ENCODE peak calls at places on chromosomes 3 and 15, in nine cellular contexts. P, Y, S, F, W, Q, V, K and O are unnamed samples.

GRCh38 chr15:25207369-25207768 is 231.5 kb downstream of the UBE3A start:
- DNase-seq in P (no peak), Y (no peak), S (no peak), F (no peak), W (no peak), Q (no peak), V (no peak), K (no peak), O (no peak)

GRCh38 chr15:70023064-70023768 is 74.5 kb downstream of the TLE3 start:
- DNase-seq in P (peak; percentile 32), Y (peak; percentile 77), S (peak; percentile 60), F (peak; percentile 98), W (peak; percentile 12), Q (no peak), V (no peak), K (no peak), O (no peak)

GRCh38 chr15:28897861-28898608 is 12.3 kb downstream of the APBA2 start:
- DNase-seq in P (no peak), Y (no peak), S (no peak), F (no peak), W (no peak), Q (no peak), V (peak; percentile 30), K (no peak), O (no peak)

GRCh38 chr15:34239151-34239761 is 14.4 kb downstream of the EMC4 start:
- DNase-seq in P (peak; percentile 86), Y (peak; percentile 79), S (peak; percentile 41), F (peak; percentile 83), W (no peak), Q (no peak), V (no peak), K (no peak), O (no peak)

GRCh38 chr3:186254676-186255665 is 107.1 kb downstream of the DGKG start:
- DNase-seq in P (no peak), Y (no peak), S (peak; percentile 63), F (peak; percentile 31), W (no peak), Q (no peak), V (no peak), K (no peak), O (no peak)

GRCh38 chr15:41969851-41970431 is 2.4 kb downstream of the EHD4 start:
- DNase-seq in P (no peak), Y (no peak), S (peak; percentile 44), F (peak; percentile 89), W (no peak), Q (no peak), V (no peak), K (no peak), O (peak; percentile 11)

GRCh38 chr3:60588806-60589205 is 662.4 kb downstream of the FHIT start:
- DNase-seq in P (no peak), Y (no peak), S (no peak), F (peak; percentile 71), W (no peak), Q (no peak), V (no peak), K (no peak), O (no peak)

GRCh38 chr15:77830041-77830440 is 197.3 kb upstream of the LINGO1 start:
- DNase-seq in P (no peak), Y (peak; percentile 55), S (no peak), F (peak; percentile 89), W (no peak), Q (no peak), V (peak; percentile 28), K (no peak), O (no peak)

GRCh38 chr3:65871305-65872141 is 167.2 kb downstream of the MAGI1 start:
- DNase-seq in P (no peak), Y (peak; percentile 30), S (no peak), F (no peak), W (peak; percentile 89), Q (no peak), V (no peak), K (peak; percentile 45), O (no peak)

GRCh38 chr15:90603893-90604292 is 74.2 kb downstream of the CRTC3 start:
- DNase-seq in P (peak; percentile 26), Y (peak; percentile 57), S (peak; percentile 65), F (peak; percentile 35), W (no peak), Q (no peak), V (no peak), K (peak; percentile 30), O (peak; percentile 32)

GRCh38 chr3:186067360-186068242 is 41.3 kb downstream of the ETV5 start:
- DNase-seq in P (no peak), Y (no peak), S (no peak), F (no peak), W (no peak), Q (no peak), V (no peak), K (no peak), O (no peak)

GRCh38 chr3:102400142-102400541 is 34.7 kb upstream of the ZPLD1 start:
- DNase-seq in P (no peak), Y (no peak), S (no peak), F (peak; percentile 38), W (no peak), Q (no peak), V (no peak), K (no peak), O (no peak)

GRCh38 chr3:197083486-197083885 is 53.9 kb upstream of the MELTF start:
- DNase-seq in P (peak; percentile 66), Y (peak; percentile 81), S (peak; percentile 63), F (peak; percentile 74), W (no peak), Q (no peak), V (no peak), K (no peak), O (no peak)

GRCh38 chr3:138196023-138196422 is 8.9 kb downstream of the ARMC8 start:
- DNase-seq in P (no peak), Y (no peak), S (no peak), F (no peak), W (no peak), Q (no peak), V (no peak), K (no peak), O (no peak)

GRCh38 chr15:66746231-66746605 is 44.2 kb downstream of the SMAD6 start:
- DNase-seq in P (no peak), Y (no peak), S (no peak), F (no peak), W (no peak), Q (no peak), V (no peak), K (no peak), O (no peak)

GRCh38 chr3:129121016-129121791 is 400 bp downstream of the RAB43 start:
- DNase-seq in P (no peak), Y (peak; percentile 42), S (no peak), F (no peak), W (no peak), Q (no peak), V (no peak), K (no peak), O (peak; percentile 33)

GRCh38 chr15:65530318-65531111 is at the start of gene HACD3:
- DNase-seq in P (peak; percentile 93), Y (peak; percentile 76), S (peak; percentile 94), F (peak; percentile 79), W (peak; percentile 96), Q (peak; percentile 98), V (no peak), K (peak; percentile 85), O (peak; percentile 84)